ENCODE peak calls at places on chromosomes 1 and 21, in eight cellular contexts. W is AG04450, R is epithelial cell of proximal tubule, Z is WERI-Rb-1, X is lung, S is tibial artery, G is A549, Y is choroid plexus epithelial cell. D is an unnamed sample.

GRCh38 chr1:175887521-175887920 is 144.1 kb upstream of the TNR start:
- DNase-seq in W (no peak), R (no peak), Z (no peak), X (no peak), S (no peak), G (no peak), Y (no peak), D (no peak)

GRCh38 chr1:164953815-164954214 is 394.8 kb downstream of the PBX1 start:
- DNase-seq in W (no peak), R (no peak), Z (no peak), X (no peak), S (no peak), G (peak; percentile 8), Y (no peak), D (no peak)

GRCh38 chr1:211352985-211353515 is 26.4 kb downstream of the TRAF5 start:
- DNase-seq in W (no peak), R (no peak), Z (peak; percentile 82), X (peak; percentile 61), S (no peak), G (peak; percentile 45), Y (peak; percentile 23), D (peak; percentile 42)

GRCh38 chr1:42940851-42941639 is 17.6 kb downstream of the SLC2A1 start:
- DNase-seq in W (peak; percentile 85), R (peak; percentile 94), Z (no peak), X (no peak), S (peak; percentile 53), G (no peak), Y (peak; percentile 95), D (peak; percentile 100)

GRCh38 chr1:25559996-25560395 is 16.6 kb downstream of the LDLRAP1 start:
- DNase-seq in W (no peak), R (no peak), Z (no peak), X (no peak), S (no peak), G (no peak), Y (no peak), D (no peak)

GRCh38 chr21:25788677-25789076 is 53.9 kb downstream of the GABPA start:
- DNase-seq in W (no peak), R (no peak), Z (no peak), X (no peak), S (no peak), G (no peak), Y (no peak), D (no peak)

GRCh38 chr1:54987830-54988705 is 7.6 kb downstream of the TMEM61 start:
- DNase-seq in W (peak; percentile 42), R (no peak), Z (no peak), X (no peak), S (no peak), G (no peak), Y (peak; percentile 59), D (peak; percentile 55)

GRCh38 chr1:116150368-116150767 is 39.2 kb downstream of the MAB21L3 start:
- DNase-seq in W (no peak), R (no peak), Z (no peak), X (peak; percentile 20), S (no peak), G (no peak), Y (no peak), D (no peak)

GRCh38 chr1:39262802-39263201 is 58.3 kb downstream of the MACF1 start:
- DNase-seq in W (no peak), R (no peak), Z (no peak), X (no peak), S (no peak), G (no peak), Y (peak; percentile 58), D (no peak)

GRCh38 chr1:110035236-110035752 is 870 bp downstream of the STRIP1 start:
- DNase-seq in W (no peak), R (no peak), Z (no peak), X (no peak), S (no peak), G (no peak), Y (no peak), D (peak; percentile 28)

GRCh38 chr1:119771770-119772169 is 3.1 kb upstream of the HMGCS2 start:
- DNase-seq in W (no peak), R (no peak), Z (no peak), X (no peak), S (no peak), G (no peak), Y (no peak), D (no peak)

GRCh38 chr1:119768778-119769177 is at the start of gene HMGCS2:
- DNase-seq in W (no peak), R (no peak), Z (no peak), X (no peak), S (no peak), G (no peak), Y (no peak), D (no peak)

GRCh38 chr1:119772298-119772697 is 3.6 kb upstream of the HMGCS2 start:
- DNase-seq in W (no peak), R (no peak), Z (no peak), X (no peak), S (no peak), G (no peak), Y (no peak), D (no peak)

GRCh38 chr1:119773711-119774241 is 5.1 kb upstream of the HMGCS2 start:
- DNase-seq in W (no peak), R (peak; percentile 35), Z (peak; percentile 77), X (no peak), S (no peak), G (no peak), Y (peak; percentile 50), D (no peak)

DNA sequence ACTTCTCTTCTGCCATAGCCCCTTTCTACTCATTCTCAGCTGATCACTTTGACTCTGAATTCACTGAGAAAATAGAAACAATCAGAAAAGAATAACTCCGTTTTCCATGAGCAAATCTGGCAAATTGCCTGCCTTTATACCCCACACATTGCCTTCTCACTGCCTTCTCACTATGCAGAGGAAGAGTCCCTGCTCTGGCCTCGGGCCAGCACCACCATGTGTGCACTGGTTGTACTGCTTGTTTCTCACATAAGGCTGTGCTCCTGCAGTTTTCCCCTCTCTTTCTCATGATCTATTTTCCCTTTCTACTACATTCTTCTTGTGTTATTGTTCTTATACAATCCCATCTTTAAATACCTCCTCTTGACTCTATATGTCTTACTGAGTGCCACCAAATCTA is 2.3 kb upstream of the HMGCS2 start:
- DNase-seq in W (no peak), R (peak; percentile 18), Z (peak; percentile 27), X (no peak), S (no peak), G (no peak), Y (peak; percentile 59), D (peak; percentile 24)
- TF ChIP-seq CTCF in W (no peak), R (peak; percentile 14), Z (peak; percentile 48), X (no peak), S (no peak), G (no peak), Y (peak; percentile 9), D (no peak)

DNA sequence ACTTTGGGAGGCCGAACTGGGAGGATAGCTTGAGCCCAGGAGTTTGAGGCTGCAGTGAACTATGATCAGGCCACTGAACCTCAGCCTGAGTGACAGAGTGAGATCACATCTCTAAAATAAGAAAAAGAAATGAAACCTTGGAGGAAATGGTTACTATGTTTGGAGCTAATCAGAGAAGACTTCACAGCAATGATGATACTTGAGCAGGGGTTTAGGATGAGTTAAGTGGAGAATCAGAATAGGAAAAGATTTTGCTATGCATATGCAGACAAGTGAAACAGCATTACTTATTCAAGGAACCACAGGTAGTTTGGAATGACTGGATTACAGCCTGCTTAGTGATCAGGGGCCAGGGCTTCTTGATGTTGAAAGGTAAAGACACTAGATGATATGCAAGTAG is 1.3 kb upstream of the CD5L start:
- DNase-seq in W (no peak), R (no peak), Z (no peak), X (no peak), S (no peak), G (no peak), Y (no peak), D (no peak)
- H3K4me3 ChIP-seq in W (no peak overlapping the region), R (no peak overlapping the region), Z (no peak overlapping the region), X (no peak overlapping the region), S (no peak overlapping the region), G (no peak overlapping the region), Y (no peak overlapping the region), D (no peak overlapping the region)

GRCh38 chr1:27575861-27576331 is 28.0 kb downstream of the AHDC1 start:
- DNase-seq in W (no peak), R (no peak), Z (no peak), X (peak; percentile 67), S (peak; percentile 68), G (peak; percentile 45), Y (no peak), D (peak; percentile 34)
- TF ChIP-seq CTCF in W (no peak), R (no peak), Z (no peak), X (no peak), S (no peak), G (no peak), Y (no peak), D (no peak)

DNA sequence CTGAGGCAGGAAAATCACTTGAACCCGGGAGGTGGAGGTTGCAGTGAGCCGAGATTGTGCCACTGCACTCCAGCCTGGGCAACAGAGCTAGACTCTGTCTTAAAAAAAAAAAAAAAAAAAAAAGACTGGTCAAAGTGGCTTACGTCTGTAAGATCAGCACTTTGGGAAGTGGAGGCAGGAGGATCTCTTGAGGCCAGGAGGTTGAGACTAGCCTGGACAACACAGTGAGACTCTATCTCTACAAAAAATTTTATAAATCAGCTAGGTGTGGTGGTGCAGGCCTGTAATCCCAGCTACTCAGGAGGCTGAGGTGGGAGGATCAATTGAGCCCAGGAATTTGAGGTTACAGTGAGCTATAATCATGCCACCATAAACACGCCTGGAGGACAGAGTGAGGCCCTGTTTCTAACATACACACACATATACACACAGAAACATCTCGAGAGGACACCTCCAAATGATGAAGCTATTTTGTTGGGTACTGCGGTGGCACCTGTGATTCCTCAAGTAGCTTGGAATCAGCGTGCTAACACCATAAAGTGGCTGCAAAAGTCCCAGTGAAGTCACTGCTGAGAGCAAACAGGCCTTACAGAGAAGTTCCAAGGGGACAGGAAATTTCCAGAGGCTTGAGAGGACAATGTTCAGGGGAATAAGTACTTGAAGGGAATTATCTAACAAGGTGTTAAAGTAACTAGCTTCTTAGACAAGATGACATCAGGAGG is 1.4 kb downstream of the NADK start:
- DNase-seq in W (no peak), R (no peak), Z (no peak), X (no peak), S (no peak), G (no peak), Y (no peak), D (no peak)
- H3K4me3 ChIP-seq in W (peak overlapping the region; percentile 80), R (peak overlapping the region; percentile 75), Z (peak overlapping the region; percentile 93), X (no peak overlapping the region), S (peak overlapping the region; percentile 86), G (peak overlapping the region; percentile 78), Y (peak overlapping the region; percentile 97), D (peak overlapping the region; percentile 85)

GRCh38 chr1:61330018-61330417 is 247.7 kb downstream of the NFIA start:
- DNase-seq in W (no peak), R (no peak), Z (no peak), X (no peak), S (no peak), G (no peak), Y (no peak), D (no peak)
- TF ChIP-seq CTCF in W (no peak), R (no peak), Z (no peak), X (no peak), S (no peak), G (no peak), Y (no peak), D (no peak)